ENCODE peak calls at places on chromosomes 13 and 19, in nine cellular contexts. Y is progenitor cell of endocrine pancreas, J is GM06990, N is upper lobe of left lung, Q is heart right ventricle, E is nephron progenitor cell, Z is dorsolateral prefrontal cortex, C is RWPE1, F is astrocyte of the cerebellum. G is an unnamed sample.
A peak's percentile ranks its signal among the peaks of the same experiment; 100 is the strongest.

GRCh38 chr19:45297674-45298073 is 25.0 kb downstream of the CKM start:
- DNase-seq in Y (no peak), J (no peak), N (no peak), C (no peak), Q (no peak), E (no peak), F (no peak), Z (no peak), G (no peak)

GRCh38 chr19:1590641-1591397 is 1.8 kb downstream of the MBD3 start:
- DNase-seq in J (peak; percentile 43), N (no peak), Q (no peak), E (no peak), C (no peak), Z (no peak), Y (no peak), F (no peak), G (no peak)

GRCh38 chr13:99651016-99651415 is 149.7 kb downstream of the TM9SF2 start:
- DNase-seq in Y (no peak), Q (no peak), E (no peak), Z (no peak), C (no peak), F (no peak), J (no peak), N (no peak), G (no peak)

GRCh38 chr13:94415484-94415883 is 64.0 kb downstream of the DCT start:
- DNase-seq in F (no peak), Q (no peak), J (no peak), N (no peak), E (no peak), Y (no peak), Z (no peak), C (no peak), G (no peak)

GRCh38 chr19:52685811-52686210 is 47.7 kb upstream of the ZNF83 start:
- DNase-seq in Y (no peak), E (no peak), C (no peak), J (no peak), Z (no peak), F (no peak), Q (no peak), N (no peak), G (no peak)

GRCh38 chr13:75797719-75798118 is 161.6 kb downstream of the LMO7 start:
- DNase-seq in E (no peak), C (no peak), J (no peak), Y (no peak), N (no peak), Q (no peak), Z (no peak), F (no peak), G (no peak)

GRCh38 chr19:13748169-13748884 is 16.0 kb upstream of the MRI1 start:
- DNase-seq in N (peak; percentile 30), F (no peak), C (no peak), Y (no peak), Z (no peak), E (no peak), J (no peak), Q (no peak), G (peak; percentile 85)

GRCh38 chr19:43620061-43621001 is 902 bp upstream of the ZNF428 start:
- DNase-seq in Z (no peak), Y (no peak), C (no peak), F (no peak), Q (peak; percentile 87), E (peak; percentile 89), N (no peak), J (no peak), G (no peak)

GRCh38 chr19:15379996-15380647 is 535 bp upstream of the AKAP8 start:
- DNase-seq in C (peak; percentile 49), E (no peak), J (no peak), F (no peak), Q (no peak), Z (no peak), N (peak; percentile 48), Y (no peak), G (no peak)

GRCh38 chr13:77040835-77041234 is 13.9 kb upstream of the FBXL3 start:
- DNase-seq in Z (no peak), Q (no peak), E (no peak), Y (no peak), N (no peak), C (no peak), J (no peak), F (no peak), G (no peak)

GRCh38 chr13:113906566-113906965 is 42.7 kb upstream of the GAS6 start:
- DNase-seq in Z (peak; percentile 45), C (no peak), J (no peak), N (peak; percentile 20), F (no peak), E (no peak), Q (no peak), Y (no peak), G (no peak)

GRCh38 chr13:43767351-43767901 is 19.3 kb downstream of the ENOX1 start:
- DNase-seq in Z (no peak), Q (peak; percentile 21), N (no peak), J (no peak), E (no peak), Y (no peak), C (no peak), F (no peak), G (no peak)

GRCh38 chr19:47407417-47407774 is 11.9 kb downstream of the MEIS3 start:
- DNase-seq in Z (no peak), C (no peak), Y (no peak), Q (no peak), E (no peak), N (no peak), F (no peak), J (no peak), G (no peak)

GRCh38 chr13:33351324-33351723 is 65.8 kb upstream of the STARD13 start:
- DNase-seq in Z (no peak), C (no peak), E (no peak), J (no peak), F (no peak), Q (no peak), N (no peak), Y (no peak), G (no peak)

GRCh38 chr19:43784251-43784980 is 3.6 kb upstream of the KCNN4 start:
- DNase-seq in Q (no peak), E (no peak), F (peak; percentile 56), Z (no peak), C (peak; percentile 92), N (peak; percentile 62), J (no peak), Y (no peak), G (peak; percentile 89)

GRCh38 chr19:41339936-41340335 is 13.8 kb downstream of the TGFB1 start:
- DNase-seq in Z (no peak), C (peak; percentile 77), E (no peak), Y (no peak), J (no peak), Q (no peak), N (no peak), F (no peak), G (no peak)

GRCh38 chr19:52453324-52454094 is at the start of gene ZNF578:
- DNase-seq in Q (peak; percentile 85), E (peak; percentile 1), J (no peak), F (peak; percentile 42), N (peak; percentile 28), Y (no peak), C (peak; percentile 13), Z (no peak), G (no peak)

GRCh38 chr13:22451345-22451744 is 729.4 kb upstream of the SGCG start:
- DNase-seq in F (peak; percentile 8), N (peak; percentile 24), J (no peak), Y (no peak), Z (no peak), C (no peak), E (peak; percentile 14), Q (peak; percentile 29), G (no peak)

GRCh38 chr19:44066305-44066704 is 5.7 kb upstream of the ZNF284 start:
- DNase-seq in Y (no peak), Z (no peak), Q (no peak), C (no peak), N (no peak), J (no peak), E (no peak), F (no peak), G (no peak)

DNA sequence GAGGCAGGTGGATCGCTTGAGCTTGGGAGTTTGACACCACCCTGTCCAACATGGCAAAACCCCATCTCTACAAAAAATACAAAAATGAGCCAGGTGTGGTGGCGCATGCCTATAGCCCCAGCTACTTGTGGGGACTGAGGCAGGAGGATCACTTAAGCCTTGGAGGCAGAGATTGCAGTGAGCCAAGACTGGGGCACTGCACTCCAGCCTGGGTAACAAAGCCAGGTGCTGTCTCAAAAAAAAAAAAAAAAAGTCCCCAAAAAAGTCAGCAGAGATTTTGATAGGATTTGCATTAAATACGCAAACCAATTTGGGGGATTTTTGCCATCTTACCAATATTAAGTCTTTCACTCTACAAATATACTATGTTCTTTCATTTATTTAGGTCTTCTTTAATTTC is 21.7 kb upstream of the RPL21 start:
- DNase-seq in Q (no peak), N (no peak), Z (no peak), Y (no peak), C (no peak), F (no peak), E (no peak), J (no peak), G (no peak)
- TF ChIP-seq CTCF in Q (no peak), N (no peak), Z (no peak), Y (no peak), C (no peak), F (no peak), E (no peak), J (no peak), G (no peak)

DNA sequence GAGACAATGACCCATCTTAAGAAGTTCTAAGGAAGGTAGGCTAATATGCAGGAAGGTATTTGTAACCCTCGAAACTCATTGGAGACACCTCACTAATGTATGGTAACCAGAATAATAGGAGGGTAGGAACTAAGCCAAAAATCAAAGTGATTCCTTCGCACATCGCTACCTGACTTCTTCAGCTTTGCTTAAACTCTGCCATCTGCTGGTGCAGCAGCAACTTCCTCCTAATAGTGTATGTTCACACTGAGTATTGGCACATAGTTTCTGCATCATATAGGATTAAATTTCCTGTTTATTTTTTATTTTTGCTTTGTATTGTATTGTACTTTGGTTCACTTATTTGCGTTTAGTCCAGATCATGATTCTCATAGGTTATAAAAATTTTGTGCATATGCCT is 676.2 kb downstream of the GPC5 start:
- DNase-seq in E (no peak), C (no peak), Z (no peak), N (no peak), Q (no peak), J (no peak), Y (no peak), F (no peak), G (no peak)
- TF ChIP-seq CTCF in E (peak; percentile 38), C (no peak), Z (peak; percentile 51), N (no peak), Q (peak; percentile 19), J (peak; percentile 14), Y (peak; percentile 61), F (peak; percentile 41), G (no peak)

GRCh38 chr19:32129141-32129540 is 216.3 kb upstream of the ZNF507 start:
- DNase-seq in N (no peak), Y (no peak), F (no peak), C (no peak), E (no peak), J (no peak), Z (no peak), Q (no peak), G (no peak)
- TF ChIP-seq CTCF in N (no peak), Y (no peak), F (no peak), C (no peak), E (no peak), J (no peak), Z (no peak), Q (no peak), G (no peak)

DNA sequence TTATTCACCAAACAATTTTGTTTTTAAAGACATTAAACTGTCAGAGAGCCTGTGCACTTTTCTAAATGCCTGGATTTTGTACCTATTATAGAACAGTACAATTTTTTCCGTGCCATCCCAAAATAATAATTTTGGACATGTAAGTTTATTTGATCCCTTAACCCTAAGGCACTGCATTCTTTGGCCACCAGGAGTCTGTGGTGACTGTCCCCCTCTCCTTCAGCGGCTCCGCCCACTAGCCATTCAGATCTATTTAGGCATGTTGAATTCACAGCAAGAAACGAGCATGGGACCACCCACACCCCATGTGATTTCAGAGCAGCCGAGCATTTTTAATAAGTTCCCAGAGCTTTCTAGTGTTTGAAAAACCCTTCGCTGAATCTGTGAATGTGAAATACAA is 567.5 kb downstream of the MYO16 start:
- DNase-seq in N (no peak), C (no peak), E (peak; percentile 28), Z (no peak), Q (no peak), J (no peak), F (no peak), Y (no peak), G (no peak)
- TF ChIP-seq CTCF in N (no peak), C (no peak), E (peak; percentile 34), Z (no peak), Q (no peak), J (no peak), F (peak; percentile 21), Y (peak; percentile 44), G (peak; percentile 21)